ENCODE peak calls at places on chromosomes 1 and 21, in seven cellular contexts. One of them, this sample, is unnamed.

GRCh38 chr1:61081637-61082335 is 575 bp upstream of the NFIA start:
- DNase-seq in neural progenitor cell: peak
- DNase-seq in stomach: peak
- DNase-seq in body of pancreas: peak
- DNase-seq in pancreas: peak
- DNase-seq in CD8-positive, alpha-beta T cell: no peak
- DNase-seq in mucosa of descending colon: peak
- DNase-seq in this sample: peak

GRCh38 chr1:41492341-41492848 is 7.9 kb upstream of the EDN2 start:
- DNase-seq in neural progenitor cell: peak
- DNase-seq in stomach: no peak
- DNase-seq in body of pancreas: no peak
- DNase-seq in pancreas: no peak
- DNase-seq in CD8-positive, alpha-beta T cell: no peak
- DNase-seq in mucosa of descending colon: peak
- DNase-seq in this sample: no peak

GRCh38 chr1:39615086-39615662 is 24.3 kb downstream of the HEYL start:
- DNase-seq in neural progenitor cell: no peak
- DNase-seq in stomach: no peak
- DNase-seq in body of pancreas: no peak
- DNase-seq in pancreas: no peak
- DNase-seq in CD8-positive, alpha-beta T cell: no peak
- DNase-seq in mucosa of descending colon: no peak
- DNase-seq in this sample: no peak

GRCh38 chr1:33332357-33332789 is 11.5 kb upstream of the A3GALT2 start:
- DNase-seq in neural progenitor cell: no peak
- DNase-seq in stomach: no peak
- DNase-seq in body of pancreas: peak
- DNase-seq in pancreas: no peak
- DNase-seq in CD8-positive, alpha-beta T cell: no peak
- DNase-seq in mucosa of descending colon: no peak
- DNase-seq in this sample: peak

GRCh38 chr1:11590395-11590794 is 63.8 kb downstream of the FBXO2 start:
- DNase-seq in neural progenitor cell: peak
- DNase-seq in stomach: no peak
- DNase-seq in body of pancreas: no peak
- DNase-seq in pancreas: no peak
- DNase-seq in CD8-positive, alpha-beta T cell: no peak
- DNase-seq in mucosa of descending colon: no peak
- DNase-seq in this sample: no peak

GRCh38 chr1:235329139-235329808 is 904 bp downstream of the GGPS1 start:
- DNase-seq in neural progenitor cell: peak
- DNase-seq in stomach: peak
- DNase-seq in body of pancreas: peak
- DNase-seq in pancreas: peak
- DNase-seq in CD8-positive, alpha-beta T cell: peak
- DNase-seq in mucosa of descending colon: peak
- DNase-seq in this sample: peak

GRCh38 chr1:54396280-54396903 is 9.8 kb downstream of the SSBP3 start:
- DNase-seq in neural progenitor cell: no peak
- DNase-seq in stomach: no peak
- DNase-seq in body of pancreas: no peak
- DNase-seq in pancreas: no peak
- DNase-seq in CD8-positive, alpha-beta T cell: no peak
- DNase-seq in mucosa of descending colon: no peak
- DNase-seq in this sample: no peak

GRCh38 chr1:192610114-192610958 is 25.6 kb upstream of the RGS13 start:
- DNase-seq in neural progenitor cell: no peak
- DNase-seq in stomach: no peak
- DNase-seq in body of pancreas: no peak
- DNase-seq in pancreas: no peak
- DNase-seq in CD8-positive, alpha-beta T cell: no peak
- DNase-seq in mucosa of descending colon: no peak
- DNase-seq in this sample: peak

GRCh38 chr1:37676281-37677243 is 15.8 kb upstream of the CDCA8 start:
- DNase-seq in neural progenitor cell: no peak
- DNase-seq in stomach: no peak
- DNase-seq in body of pancreas: no peak
- DNase-seq in pancreas: no peak
- DNase-seq in CD8-positive, alpha-beta T cell: no peak
- DNase-seq in mucosa of descending colon: no peak
- DNase-seq in this sample: peak

GRCh38 chr1:45490623-45491463 is at the start of gene TESK2:
- DNase-seq in neural progenitor cell: peak
- DNase-seq in stomach: peak
- DNase-seq in body of pancreas: peak
- DNase-seq in pancreas: peak
- DNase-seq in CD8-positive, alpha-beta T cell: peak
- DNase-seq in mucosa of descending colon: peak
- DNase-seq in this sample: peak

GRCh38 chr1:214615871-214616270 is 12.9 kb downstream of the CENPF start:
- DNase-seq in neural progenitor cell: no peak
- DNase-seq in stomach: no peak
- DNase-seq in body of pancreas: no peak
- DNase-seq in pancreas: no peak
- DNase-seq in CD8-positive, alpha-beta T cell: no peak
- DNase-seq in mucosa of descending colon: no peak
- DNase-seq in this sample: peak

GRCh38 chr1:182317489-182318180 is 74.0 kb downstream of the GLUL start:
- DNase-seq in neural progenitor cell: no peak
- DNase-seq in stomach: no peak
- DNase-seq in body of pancreas: peak
- DNase-seq in pancreas: no peak
- DNase-seq in CD8-positive, alpha-beta T cell: no peak
- DNase-seq in mucosa of descending colon: no peak
- DNase-seq in this sample: no peak

GRCh38 chr1:11671544-11672286 is 7.7 kb downstream of the FBXO6 start:
- DNase-seq in neural progenitor cell: no peak
- DNase-seq in stomach: peak
- DNase-seq in body of pancreas: no peak
- DNase-seq in pancreas: no peak
- DNase-seq in CD8-positive, alpha-beta T cell: no peak
- DNase-seq in mucosa of descending colon: no peak
- DNase-seq in this sample: no peak

GRCh38 chr1:54218883-54219687 is 19.1 kb downstream of the MRPL37 start:
- DNase-seq in neural progenitor cell: peak
- DNase-seq in stomach: peak
- DNase-seq in body of pancreas: peak
- DNase-seq in pancreas: peak
- DNase-seq in CD8-positive, alpha-beta T cell: no peak
- DNase-seq in mucosa of descending colon: peak
- DNase-seq in this sample: peak

GRCh38 chr21:35658242-35658641 is 402.1 kb downstream of the SETD4 start:
- DNase-seq in neural progenitor cell: no peak
- DNase-seq in stomach: no peak
- DNase-seq in body of pancreas: peak
- DNase-seq in pancreas: no peak
- DNase-seq in CD8-positive, alpha-beta T cell: no peak
- DNase-seq in mucosa of descending colon: no peak
- DNase-seq in this sample: peak

GRCh38 chr1:157460381-157460780 is 91.9 kb downstream of the FCRL5 start:
- DNase-seq in neural progenitor cell: no peak
- DNase-seq in stomach: no peak
- DNase-seq in body of pancreas: no peak
- DNase-seq in pancreas: no peak
- DNase-seq in CD8-positive, alpha-beta T cell: no peak
- DNase-seq in mucosa of descending colon: no peak
- DNase-seq in this sample: no peak

GRCh38 chr1:30060738-30061137 is 662.6 kb downstream of the MATN1 start:
- DNase-seq in neural progenitor cell: no peak
- DNase-seq in stomach: no peak
- DNase-seq in body of pancreas: no peak
- DNase-seq in pancreas: no peak
- DNase-seq in CD8-positive, alpha-beta T cell: no peak
- DNase-seq in mucosa of descending colon: no peak
- DNase-seq in this sample: no peak

GRCh38 chr1:66334311-66334710 is 199.6 kb upstream of the SGIP1 start:
- DNase-seq in neural progenitor cell: peak
- DNase-seq in stomach: no peak
- DNase-seq in body of pancreas: no peak
- DNase-seq in pancreas: no peak
- DNase-seq in CD8-positive, alpha-beta T cell: no peak
- DNase-seq in mucosa of descending colon: no peak
- DNase-seq in this sample: no peak

GRCh38 chr1:66333463-66334232 is 200.3 kb upstream of the SGIP1 start:
- DNase-seq in neural progenitor cell: no peak
- DNase-seq in stomach: no peak
- DNase-seq in body of pancreas: no peak
- DNase-seq in pancreas: no peak
- DNase-seq in CD8-positive, alpha-beta T cell: no peak
- DNase-seq in mucosa of descending colon: peak
- DNase-seq in this sample: peak

GRCh38 chr1:66330711-66331110 is 203.2 kb upstream of the SGIP1 start:
- DNase-seq in neural progenitor cell: no peak
- DNase-seq in stomach: no peak
- DNase-seq in body of pancreas: no peak
- DNase-seq in pancreas: no peak
- DNase-seq in CD8-positive, alpha-beta T cell: no peak
- DNase-seq in mucosa of descending colon: no peak
- DNase-seq in this sample: peak

GRCh38 chr1:66332524-66332853 is 201.5 kb upstream of the SGIP1 start:
- DNase-seq in neural progenitor cell: no peak
- DNase-seq in stomach: no peak
- DNase-seq in body of pancreas: no peak
- DNase-seq in pancreas: no peak
- DNase-seq in CD8-positive, alpha-beta T cell: no peak
- DNase-seq in mucosa of descending colon: no peak
- DNase-seq in this sample: no peak

GRCh38 chr1:66331641-66332523 is 202.1 kb upstream of the SGIP1 start:
- DNase-seq in neural progenitor cell: peak
- DNase-seq in stomach: peak
- DNase-seq in body of pancreas: peak
- DNase-seq in pancreas: peak
- DNase-seq in CD8-positive, alpha-beta T cell: peak
- DNase-seq in mucosa of descending colon: peak
- DNase-seq in this sample: peak
- TF ChIP-seq CTCF in neural progenitor cell: peak
- TF ChIP-seq CTCF in stomach: peak
- TF ChIP-seq CTCF in body of pancreas: peak
- TF ChIP-seq CTCF in pancreas: no peak
- TF ChIP-seq CTCF in CD8-positive, alpha-beta T cell: no peak
- TF ChIP-seq CTCF in mucosa of descending colon: no peak
- TF ChIP-seq CTCF in this sample: peak

DNA sequence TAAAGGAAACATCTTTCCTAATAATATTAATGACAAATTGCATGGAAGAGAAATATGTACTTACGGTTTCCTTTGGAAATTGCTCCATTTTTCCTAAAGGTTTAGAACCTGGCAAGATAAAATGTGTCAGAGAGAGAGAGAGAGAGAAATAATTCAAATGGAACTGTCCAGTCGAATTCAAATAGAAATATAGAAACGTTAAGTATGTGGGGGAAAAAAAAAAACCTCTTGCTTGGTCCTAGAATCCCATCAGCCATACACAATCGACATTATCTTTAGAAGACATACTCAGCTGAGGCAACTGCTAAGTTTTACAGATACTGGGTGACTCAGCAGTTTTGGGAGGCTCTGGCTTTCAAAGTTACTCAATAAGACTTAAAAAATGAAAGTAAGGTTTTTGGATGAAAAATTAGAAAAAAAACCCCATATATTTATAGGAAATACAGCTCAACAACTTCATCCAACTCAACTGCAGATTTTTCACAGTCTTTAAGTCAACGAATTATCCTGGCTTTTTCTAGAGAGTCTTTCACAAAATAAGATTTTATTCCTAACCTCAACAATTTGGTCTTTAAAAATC is at the start of gene SPTA1:
- DNase-seq in neural progenitor cell: no peak
- DNase-seq in stomach: no peak
- DNase-seq in body of pancreas: no peak
- DNase-seq in pancreas: no peak
- DNase-seq in CD8-positive, alpha-beta T cell: no peak
- DNase-seq in mucosa of descending colon: no peak
- DNase-seq in this sample: peak
- H3K4me3 ChIP-seq in neural progenitor cell: no peak
- H3K4me3 ChIP-seq in stomach: no peak
- H3K4me3 ChIP-seq in body of pancreas: no peak
- H3K4me3 ChIP-seq in pancreas: no peak
- H3K4me3 ChIP-seq in CD8-positive, alpha-beta T cell: no peak
- H3K4me3 ChIP-seq in mucosa of descending colon: no peak
- H3K4me3 ChIP-seq in this sample: no peak

DNA sequence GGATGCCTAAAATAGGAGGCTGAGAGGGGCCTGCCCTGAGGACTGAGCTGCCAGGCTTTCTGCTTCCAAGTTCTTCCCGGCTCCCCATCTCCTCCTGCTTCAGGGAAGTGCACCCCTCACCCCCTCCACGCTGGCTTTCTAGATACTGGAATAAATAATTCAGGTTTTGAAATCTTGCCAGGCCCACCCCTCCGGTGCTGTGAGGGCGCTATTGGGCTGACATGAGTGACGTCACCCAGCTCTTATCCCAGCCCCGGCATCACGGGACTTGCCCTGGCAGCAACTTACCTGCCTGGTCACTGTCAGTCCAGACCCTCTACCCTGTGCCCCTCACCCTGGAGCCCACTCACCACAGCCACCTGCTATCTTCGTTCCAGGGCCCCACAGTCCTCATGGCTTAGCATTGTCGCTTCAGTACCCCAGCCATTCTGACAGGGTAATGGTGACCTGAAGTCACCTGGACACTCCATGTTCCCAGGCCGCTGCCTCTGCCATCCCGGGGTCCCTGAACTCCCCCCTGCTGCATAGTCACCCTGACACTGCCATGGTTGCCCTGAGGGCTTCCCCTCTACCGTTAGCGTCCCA is 819 bp upstream of the GPR3 start:
- DNase-seq in neural progenitor cell: peak
- DNase-seq in stomach: peak
- DNase-seq in body of pancreas: peak
- DNase-seq in pancreas: peak
- DNase-seq in CD8-positive, alpha-beta T cell: no peak
- DNase-seq in mucosa of descending colon: peak
- DNase-seq in this sample: peak
- TF ChIP-seq CTCF in neural progenitor cell: no peak
- TF ChIP-seq CTCF in stomach: no peak
- TF ChIP-seq CTCF in body of pancreas: no peak
- TF ChIP-seq CTCF in pancreas: no peak
- TF ChIP-seq CTCF in CD8-positive, alpha-beta T cell: no peak
- TF ChIP-seq CTCF in mucosa of descending colon: no peak
- TF ChIP-seq CTCF in this sample: no peak

GRCh38 chr1:26121854-26122773 is 10.5 kb downstream of the PDIK1L start:
- DNase-seq in neural progenitor cell: no peak
- DNase-seq in stomach: no peak
- DNase-seq in body of pancreas: no peak
- DNase-seq in pancreas: no peak
- DNase-seq in CD8-positive, alpha-beta T cell: no peak
- DNase-seq in mucosa of descending colon: no peak
- DNase-seq in this sample: peak
- H3K4me3 ChIP-seq in neural progenitor cell: no peak
- H3K4me3 ChIP-seq in stomach: no peak
- H3K4me3 ChIP-seq in body of pancreas: no peak
- H3K4me3 ChIP-seq in pancreas: no peak
- H3K4me3 ChIP-seq in CD8-positive, alpha-beta T cell: no peak
- H3K4me3 ChIP-seq in mucosa of descending colon: no peak
- H3K4me3 ChIP-seq in this sample: no peak

GRCh38 chr1:1858382-1859086 is 32.4 kb downstream of the GNB1 start:
- DNase-seq in neural progenitor cell: peak
- DNase-seq in stomach: peak
- DNase-seq in body of pancreas: peak
- DNase-seq in pancreas: peak
- DNase-seq in CD8-positive, alpha-beta T cell: no peak
- DNase-seq in mucosa of descending colon: peak
- DNase-seq in this sample: peak
- TF ChIP-seq CTCF in neural progenitor cell: peak
- TF ChIP-seq CTCF in stomach: peak
- TF ChIP-seq CTCF in body of pancreas: peak
- TF ChIP-seq CTCF in pancreas: no peak
- TF ChIP-seq CTCF in CD8-positive, alpha-beta T cell: no peak
- TF ChIP-seq CTCF in mucosa of descending colon: no peak
- TF ChIP-seq CTCF in this sample: peak

This sample was measured in fibroblast of villous mesenchyme.